ENCODE peak calls at places on chromosomes 6 and 20, in ten cellular contexts. One of them, this sample, is unnamed.

GRCh38 chr20:19113343-19113930 is 99.0 kb upstream of the SLC24A3 start:
- DNase-seq in body of pancreas: no peak
- DNase-seq in CD8-positive, alpha-beta T cell: no peak
- DNase-seq in cardiac fibroblast: no peak
- DNase-seq in brain microvascular endothelial cell: no peak
- DNase-seq in lower lobe of right lung: no peak
- DNase-seq in endothelial cell: no peak
- DNase-seq in HFFc6: no peak
- DNase-seq in omental fat pad: no peak
- DNase-seq in fibroblast of villous mesenchyme: no peak
- DNase-seq in this sample: no peak

GRCh38 chr20:48604426-48604825 is 223.4 kb downstream of the PREX1 start:
- DNase-seq in body of pancreas: no peak
- DNase-seq in CD8-positive, alpha-beta T cell: no peak
- DNase-seq in cardiac fibroblast: no peak
- DNase-seq in brain microvascular endothelial cell: no peak
- DNase-seq in lower lobe of right lung: peak
- DNase-seq in endothelial cell: no peak
- DNase-seq in HFFc6: no peak
- DNase-seq in omental fat pad: no peak
- DNase-seq in fibroblast of villous mesenchyme: no peak
- DNase-seq in this sample: no peak

GRCh38 chr6:67759001-67759400 is 876.1 kb upstream of the ADGRB3 start:
- DNase-seq in body of pancreas: no peak
- DNase-seq in CD8-positive, alpha-beta T cell: no peak
- DNase-seq in cardiac fibroblast: no peak
- DNase-seq in brain microvascular endothelial cell: no peak
- DNase-seq in lower lobe of right lung: no peak
- DNase-seq in endothelial cell: no peak
- DNase-seq in HFFc6: no peak
- DNase-seq in omental fat pad: no peak
- DNase-seq in fibroblast of villous mesenchyme: no peak
- DNase-seq in this sample: no peak

GRCh38 chr6:106359989-106360409 is 518 bp upstream of the CRYBG1 start:
- DNase-seq in body of pancreas: no peak
- DNase-seq in CD8-positive, alpha-beta T cell: no peak
- DNase-seq in cardiac fibroblast: no peak
- DNase-seq in brain microvascular endothelial cell: no peak
- DNase-seq in lower lobe of right lung: no peak
- DNase-seq in endothelial cell: no peak
- DNase-seq in HFFc6: no peak
- DNase-seq in omental fat pad: no peak
- DNase-seq in fibroblast of villous mesenchyme: no peak
- DNase-seq in this sample: no peak

GRCh38 chr6:95133578-95133977 is 443.8 kb upstream of the MANEA start:
- DNase-seq in body of pancreas: no peak
- DNase-seq in CD8-positive, alpha-beta T cell: no peak
- DNase-seq in cardiac fibroblast: no peak
- DNase-seq in brain microvascular endothelial cell: no peak
- DNase-seq in lower lobe of right lung: no peak
- DNase-seq in endothelial cell: peak
- DNase-seq in HFFc6: no peak
- DNase-seq in omental fat pad: no peak
- DNase-seq in fibroblast of villous mesenchyme: no peak
- DNase-seq in this sample: peak

GRCh38 chr6:137210903-137211302 is 8.3 kb downstream of the IFNGR1 start:
- DNase-seq in body of pancreas: no peak
- DNase-seq in CD8-positive, alpha-beta T cell: no peak
- DNase-seq in cardiac fibroblast: peak
- DNase-seq in brain microvascular endothelial cell: no peak
- DNase-seq in lower lobe of right lung: no peak
- DNase-seq in endothelial cell: no peak
- DNase-seq in HFFc6: no peak
- DNase-seq in omental fat pad: no peak
- DNase-seq in fibroblast of villous mesenchyme: no peak
- DNase-seq in this sample: no peak

GRCh38 chr6:125718109-125718508 is 31.3 kb upstream of the HEY2 start:
- DNase-seq in body of pancreas: no peak
- DNase-seq in CD8-positive, alpha-beta T cell: no peak
- DNase-seq in cardiac fibroblast: no peak
- DNase-seq in brain microvascular endothelial cell: no peak
- DNase-seq in lower lobe of right lung: no peak
- DNase-seq in endothelial cell: no peak
- DNase-seq in HFFc6: no peak
- DNase-seq in omental fat pad: no peak
- DNase-seq in fibroblast of villous mesenchyme: no peak
- DNase-seq in this sample: no peak

GRCh38 chr6:44253307-44254101 is 3.8 kb downstream of the SLC35B2 start:
- DNase-seq in body of pancreas: peak
- DNase-seq in CD8-positive, alpha-beta T cell: peak
- DNase-seq in cardiac fibroblast: peak
- DNase-seq in brain microvascular endothelial cell: peak
- DNase-seq in lower lobe of right lung: no peak
- DNase-seq in endothelial cell: peak
- DNase-seq in HFFc6: peak
- DNase-seq in omental fat pad: no peak
- DNase-seq in fibroblast of villous mesenchyme: peak
- DNase-seq in this sample: peak

GRCh38 chr6:47741807-47742206 is 40.0 kb upstream of the OPN5 start:
- DNase-seq in body of pancreas: no peak
- DNase-seq in CD8-positive, alpha-beta T cell: no peak
- DNase-seq in cardiac fibroblast: peak
- DNase-seq in brain microvascular endothelial cell: no peak
- DNase-seq in lower lobe of right lung: no peak
- DNase-seq in endothelial cell: no peak
- DNase-seq in HFFc6: no peak
- DNase-seq in omental fat pad: no peak
- DNase-seq in fibroblast of villous mesenchyme: no peak
- DNase-seq in this sample: peak

GRCh38 chr20:44579313-44580090 is 2.9 kb upstream of the PKIG start:
- DNase-seq in body of pancreas: no peak
- DNase-seq in CD8-positive, alpha-beta T cell: no peak
- DNase-seq in cardiac fibroblast: no peak
- DNase-seq in brain microvascular endothelial cell: no peak
- DNase-seq in lower lobe of right lung: no peak
- DNase-seq in endothelial cell: no peak
- DNase-seq in HFFc6: no peak
- DNase-seq in omental fat pad: no peak
- DNase-seq in fibroblast of villous mesenchyme: no peak
- DNase-seq in this sample: no peak

DNA sequence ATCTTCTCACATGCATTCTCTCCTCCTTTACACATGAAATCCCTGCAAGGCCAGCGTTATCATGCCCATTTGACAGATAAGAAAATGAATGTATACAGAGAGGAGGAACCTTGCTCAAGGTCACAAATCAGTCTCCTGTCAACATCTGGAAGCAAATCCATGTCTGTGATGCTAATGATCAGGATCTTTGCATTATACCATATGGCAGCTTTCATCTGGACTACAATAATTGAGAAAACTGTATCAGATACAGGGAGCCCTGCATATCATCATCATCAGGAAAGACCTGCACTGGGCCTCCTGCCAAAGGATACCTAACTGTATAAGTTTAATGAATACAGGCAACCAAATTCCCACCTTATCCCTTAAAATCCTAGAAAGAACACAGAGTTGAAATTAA is 213.7 kb downstream of the PTPRT start:
- DNase-seq in body of pancreas: no peak
- DNase-seq in CD8-positive, alpha-beta T cell: no peak
- DNase-seq in cardiac fibroblast: no peak
- DNase-seq in brain microvascular endothelial cell: no peak
- DNase-seq in lower lobe of right lung: no peak
- DNase-seq in endothelial cell: no peak
- DNase-seq in HFFc6: no peak
- DNase-seq in omental fat pad: no peak
- DNase-seq in fibroblast of villous mesenchyme: no peak
- DNase-seq in this sample: no peak
- TF ChIP-seq CTCF in body of pancreas: no peak
- TF ChIP-seq CTCF in CD8-positive, alpha-beta T cell: no peak
- TF ChIP-seq CTCF in cardiac fibroblast: no peak
- TF ChIP-seq CTCF in brain microvascular endothelial cell: no peak
- TF ChIP-seq CTCF in lower lobe of right lung: no peak
- TF ChIP-seq CTCF in endothelial cell: no peak
- TF ChIP-seq CTCF in HFFc6: no peak
- TF ChIP-seq CTCF in omental fat pad: no peak
- TF ChIP-seq CTCF in fibroblast of villous mesenchyme: no peak
- TF ChIP-seq CTCF in this sample: no peak

DNA sequence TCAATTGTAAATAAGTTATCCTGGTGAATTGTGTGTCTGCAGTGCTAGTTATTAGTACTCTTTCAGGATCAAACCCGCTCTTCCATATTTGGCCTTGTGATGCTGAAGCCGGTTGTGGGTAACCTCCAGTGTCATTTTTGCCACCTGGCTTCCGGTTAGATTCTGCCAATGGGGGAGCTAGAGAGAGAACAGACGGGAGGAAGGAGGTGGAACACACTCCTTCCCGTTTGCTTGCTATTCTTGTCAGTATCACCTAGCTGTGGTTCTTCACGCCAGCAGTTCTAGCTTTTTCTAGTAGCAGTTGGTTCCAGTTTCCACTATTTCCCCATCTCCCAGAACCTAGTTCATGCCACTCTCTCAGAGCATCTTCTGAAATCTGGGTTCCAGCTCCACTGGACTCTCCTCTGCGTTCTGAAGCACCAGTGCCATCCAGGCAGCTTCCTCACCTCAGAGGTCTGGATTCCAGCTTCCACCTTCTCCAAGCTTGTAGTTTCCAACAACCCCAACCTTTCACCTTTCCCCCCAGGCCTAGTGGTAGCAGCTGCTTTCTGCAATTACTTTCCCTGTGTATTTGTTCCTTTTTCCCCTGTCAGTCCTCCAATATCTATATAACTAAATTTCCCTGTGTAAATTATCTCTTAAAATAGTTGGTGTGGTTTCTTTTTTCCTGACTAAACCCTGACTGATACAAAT is 46.9 kb upstream of the LOC128125822 start:
- DNase-seq in body of pancreas: no peak
- DNase-seq in CD8-positive, alpha-beta T cell: no peak
- DNase-seq in cardiac fibroblast: no peak
- DNase-seq in brain microvascular endothelial cell: no peak
- DNase-seq in lower lobe of right lung: no peak
- DNase-seq in endothelial cell: no peak
- DNase-seq in HFFc6: no peak
- DNase-seq in omental fat pad: no peak
- DNase-seq in fibroblast of villous mesenchyme: no peak
- DNase-seq in this sample: no peak
- TF ChIP-seq CTCF in body of pancreas: no peak
- TF ChIP-seq CTCF in CD8-positive, alpha-beta T cell: no peak
- TF ChIP-seq CTCF in cardiac fibroblast: no peak
- TF ChIP-seq CTCF in brain microvascular endothelial cell: no peak
- TF ChIP-seq CTCF in lower lobe of right lung: no peak
- TF ChIP-seq CTCF in endothelial cell: no peak
- TF ChIP-seq CTCF in HFFc6: no peak
- TF ChIP-seq CTCF in omental fat pad: no peak
- TF ChIP-seq CTCF in fibroblast of villous mesenchyme: no peak
- TF ChIP-seq CTCF in this sample: no peak

GRCh38 chr6:90610671-90611542 is 24.0 kb upstream of the MAP3K7 start:
- DNase-seq in body of pancreas: peak
- DNase-seq in CD8-positive, alpha-beta T cell: no peak
- DNase-seq in cardiac fibroblast: peak
- DNase-seq in brain microvascular endothelial cell: peak
- DNase-seq in lower lobe of right lung: peak
- DNase-seq in endothelial cell: peak
- DNase-seq in HFFc6: no peak
- DNase-seq in omental fat pad: no peak
- DNase-seq in fibroblast of villous mesenchyme: peak
- DNase-seq in this sample: peak
- TF ChIP-seq CTCF in body of pancreas: no peak
- TF ChIP-seq CTCF in CD8-positive, alpha-beta T cell: no peak
- TF ChIP-seq CTCF in cardiac fibroblast: no peak
- TF ChIP-seq CTCF in brain microvascular endothelial cell: peak
- TF ChIP-seq CTCF in lower lobe of right lung: no peak
- TF ChIP-seq CTCF in endothelial cell: no peak
- TF ChIP-seq CTCF in HFFc6: no peak
- TF ChIP-seq CTCF in omental fat pad: no peak
- TF ChIP-seq CTCF in fibroblast of villous mesenchyme: no peak
- TF ChIP-seq CTCF in this sample: no peak

GRCh38 chr6:50956014-50956413 is 137.3 kb downstream of the TFAP2B start:
- DNase-seq in body of pancreas: no peak
- DNase-seq in CD8-positive, alpha-beta T cell: no peak
- DNase-seq in cardiac fibroblast: no peak
- DNase-seq in brain microvascular endothelial cell: no peak
- DNase-seq in lower lobe of right lung: no peak
- DNase-seq in endothelial cell: no peak
- DNase-seq in HFFc6: no peak
- DNase-seq in omental fat pad: no peak
- DNase-seq in fibroblast of villous mesenchyme: no peak
- DNase-seq in this sample: no peak
- TF ChIP-seq CTCF in body of pancreas: no peak
- TF ChIP-seq CTCF in CD8-positive, alpha-beta T cell: no peak
- TF ChIP-seq CTCF in cardiac fibroblast: no peak
- TF ChIP-seq CTCF in brain microvascular endothelial cell: no peak
- TF ChIP-seq CTCF in lower lobe of right lung: no peak
- TF ChIP-seq CTCF in endothelial cell: no peak
- TF ChIP-seq CTCF in HFFc6: no peak
- TF ChIP-seq CTCF in omental fat pad: no peak
- TF ChIP-seq CTCF in fibroblast of villous mesenchyme: no peak
- TF ChIP-seq CTCF in this sample: no peak

DNA sequence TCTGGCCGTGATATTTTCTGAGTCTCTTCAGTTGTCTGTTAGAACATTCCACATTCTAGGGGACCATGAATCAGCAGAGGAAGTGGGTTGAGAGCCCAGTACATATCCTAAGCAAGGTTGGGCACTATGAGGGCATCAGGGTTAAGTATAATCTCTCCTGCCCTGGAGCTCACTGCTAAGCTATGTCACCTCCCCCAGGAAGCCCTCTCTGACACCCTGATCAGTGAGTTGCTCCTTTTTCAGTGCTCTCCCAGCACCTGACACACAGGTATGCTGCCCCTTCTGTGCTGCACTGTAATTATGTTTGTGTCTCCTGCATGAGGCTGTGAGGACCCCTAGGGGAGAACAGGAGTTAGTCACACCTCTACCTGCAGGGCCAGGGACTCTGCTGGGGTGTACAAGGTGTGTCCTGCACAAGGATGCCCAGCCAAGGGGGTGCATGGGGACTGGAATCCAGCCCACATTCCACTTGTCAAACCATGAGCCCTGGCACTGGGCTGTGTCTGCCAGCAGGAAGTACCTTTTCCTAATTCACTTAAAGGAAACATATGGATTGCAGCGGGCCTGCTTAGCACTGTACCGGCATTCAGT is 3.9 kb downstream of the RAB44 start:
- DNase-seq in body of pancreas: peak
- DNase-seq in CD8-positive, alpha-beta T cell: no peak
- DNase-seq in cardiac fibroblast: no peak
- DNase-seq in brain microvascular endothelial cell: no peak
- DNase-seq in lower lobe of right lung: no peak
- DNase-seq in endothelial cell: no peak
- DNase-seq in HFFc6: peak
- DNase-seq in omental fat pad: peak
- DNase-seq in fibroblast of villous mesenchyme: no peak
- DNase-seq in this sample: peak
- TF ChIP-seq CTCF in body of pancreas: no peak
- TF ChIP-seq CTCF in CD8-positive, alpha-beta T cell: no peak
- TF ChIP-seq CTCF in cardiac fibroblast: no peak
- TF ChIP-seq CTCF in brain microvascular endothelial cell: no peak
- TF ChIP-seq CTCF in lower lobe of right lung: no peak
- TF ChIP-seq CTCF in endothelial cell: no peak
- TF ChIP-seq CTCF in HFFc6: no peak
- TF ChIP-seq CTCF in omental fat pad: no peak
- TF ChIP-seq CTCF in fibroblast of villous mesenchyme: no peak
- TF ChIP-seq CTCF in this sample: peak

This sample was measured in Calu3.